ENCODE peak calls at places on chromosomes 2 and 18, in seven cellular contexts. P, S, Y, L, D, G and X are unnamed samples.

GRCh38 chr2:158539176-158539895 is 82.6 kb downstream of the PKP4 start:
- DNase-seq in D (no peak), G (no peak), Y (no peak), S (no peak), L (no peak), P (no peak), X (peak; percentile 85)

GRCh38 chr2:129192117-129192516 is 787.3 kb upstream of the RAB6C start:
- DNase-seq in Y (no peak), P (no peak), S (no peak), D (no peak), G (peak; percentile 37), L (no peak), X (peak; percentile 5)

GRCh38 chr18:62616331-62616805 is 93.5 kb downstream of the ZCCHC2 start:
- DNase-seq in P (no peak), L (no peak), S (no peak), D (no peak), Y (peak; percentile 77), G (no peak), X (no peak)

GRCh38 chr2:119482481-119483394 is 41.5 kb downstream of the SCTR start:
- DNase-seq in L (no peak), P (peak; percentile 75), S (peak; percentile 14), D (no peak), G (no peak), Y (no peak), X (no peak)

GRCh38 chr2:208346756-208347155 is 59.8 kb upstream of the PTH2R start:
- DNase-seq in L (no peak), G (no peak), P (no peak), S (no peak), Y (no peak), D (no peak), X (no peak)

GRCh38 chr2:54456526-54457325 is 599 bp downstream of the SPTBN1 start:
- DNase-seq in G (peak; percentile 59), P (peak; percentile 72), S (peak; percentile 50), Y (peak; percentile 73), D (peak; percentile 22), L (no peak), X (peak; percentile 76)

GRCh38 chr2:181241366-181241765 is 215.8 kb upstream of the ITGA4 start:
- DNase-seq in S (no peak), P (no peak), G (no peak), L (no peak), Y (no peak), D (no peak), X (no peak)

GRCh38 chr2:40103163-40103562 is 324.1 kb upstream of the THUMPD2 start:
- DNase-seq in G (no peak), Y (no peak), S (no peak), P (no peak), L (no peak), D (no peak), X (no peak)

GRCh38 chr2:240960309-240960962 is 38.0 kb upstream of the SNED1 start:
- DNase-seq in Y (peak; percentile 68), D (no peak), G (no peak), P (peak; percentile 70), L (peak; percentile 64), S (peak; percentile 78), X (peak; percentile 89)

GRCh38 chr18:41972067-41973000 is 17.3 kb downstream of the PIK3C3 start:
- DNase-seq in P (no peak), L (no peak), G (no peak), Y (no peak), D (no peak), S (no peak), X (peak; percentile 5)

GRCh38 chr2:148987286-148987685 is 51.2 kb upstream of the LYPD6B start:
- DNase-seq in P (no peak), S (no peak), Y (no peak), D (no peak), L (no peak), G (no peak), X (no peak)

GRCh38 chr2:123162400-123163016 is 862.6 kb upstream of the CNTNAP5 start:
- DNase-seq in L (no peak), P (no peak), S (no peak), D (no peak), Y (no peak), G (no peak), X (no peak)

GRCh38 chr2:238060096-238060541 is 682 bp upstream of the SCLY start:
- DNase-seq in S (no peak), D (no peak), G (peak; percentile 55), P (no peak), Y (no peak), L (no peak), X (no peak)

GRCh38 chr2:211216221-211216620 is 659.8 kb downstream of the CPS1 start:
- DNase-seq in D (no peak), G (peak; percentile 53), P (no peak), S (no peak), L (no peak), Y (no peak), X (peak; percentile 38)

GRCh38 chr2:230319211-230319862 is 7.7 kb upstream of the SP140L start:
- DNase-seq in S (no peak), D (no peak), P (no peak), Y (no peak), G (no peak), L (no peak), X (no peak)

GRCh38 chr2:229660951-229661350 is 53.4 kb downstream of the DNER start:
- DNase-seq in S (no peak), P (no peak), L (no peak), D (no peak), Y (no peak), G (peak; percentile 5), X (no peak)

GRCh38 chr2:33839791-33840190 is 240.7 kb upstream of the FAM98A start:
- DNase-seq in G (no peak), Y (no peak), S (no peak), P (no peak), D (no peak), L (no peak), X (no peak)

GRCh38 chr2:168457177-168457905 is 1.3 kb downstream of the CERS6 start:
- DNase-seq in P (no peak), Y (no peak), L (no peak), S (no peak), D (no peak), G (no peak), X (peak; percentile 13)

GRCh38 chr2:84022810-84023431 is 436.2 kb downstream of the SUCLG1 start:
- DNase-seq in S (peak; percentile 32), L (no peak), D (peak; percentile 60), Y (no peak), G (peak; percentile 85), P (no peak), X (peak; percentile 82)

GRCh38 chr2:197028230-197028629 is 101.7 kb upstream of the PGAP1 start:
- DNase-seq in P (no peak), S (no peak), D (no peak), L (no peak), G (peak; percentile 69), Y (no peak), X (peak; percentile 53)

GRCh38 chr2:60439219-60439974 is 114.1 kb downstream of the BCL11A start:
- DNase-seq in L (peak; percentile 72), D (peak; percentile 24), Y (peak; percentile 69), S (peak; percentile 26), P (no peak), G (no peak), X (peak; percentile 50)

GRCh38 chr2:68975844-68976243 is 1.4 kb downstream of the GKN1 start:
- DNase-seq in D (no peak), Y (no peak), P (no peak), L (no peak), G (no peak), S (no peak), X (no peak)

GRCh38 chr2:68974946-68975665 is 670 bp downstream of the GKN1 start:
- DNase-seq in G (no peak), P (no peak), L (no peak), S (no peak), Y (no peak), D (no peak), X (no peak)

GRCh38 chr2:68974251-68974650 is at the start of gene GKN1:
- DNase-seq in G (no peak), P (no peak), D (no peak), Y (no peak), S (no peak), L (no peak), X (no peak)

GRCh38 chr2:68970566-68970965 is 3.9 kb upstream of the GKN1 start:
- DNase-seq in G (no peak), L (no peak), Y (no peak), S (no peak), D (no peak), P (no peak), X (no peak)

GRCh38 chr2:68971591-68972231 is 2.7 kb upstream of the GKN1 start:
- DNase-seq in G (peak; percentile 58), S (no peak), L (no peak), P (no peak), Y (no peak), D (no peak), X (peak; percentile 78)
- H3K4me3 ChIP-seq in G (no peak overlapping the region), S (no peak overlapping the region), L (no peak overlapping the region), P (no peak overlapping the region), Y (no peak overlapping the region), D (no peak overlapping the region), X (no peak overlapping the region)

DNA sequence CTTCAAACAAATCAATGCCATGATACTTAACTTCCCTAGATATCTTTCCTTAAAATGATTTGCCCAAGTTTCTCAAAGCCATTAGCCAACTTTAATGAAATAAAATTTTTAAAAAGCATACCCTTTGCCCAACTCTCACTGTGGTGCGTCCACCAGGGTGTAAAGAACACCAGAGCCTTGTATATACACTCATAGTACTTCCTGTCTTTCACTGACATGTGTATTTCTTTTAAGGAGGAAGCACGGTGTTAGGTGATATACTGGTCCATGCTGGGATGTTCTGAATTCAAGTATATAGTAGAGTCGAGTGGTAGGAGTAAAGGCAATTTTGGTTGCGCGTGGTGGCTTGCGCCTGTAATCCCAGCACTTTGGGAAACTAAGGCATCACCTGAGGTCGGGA is 22.7 kb downstream of the AAK1 start:
- DNase-seq in Y (no peak), P (no peak), S (no peak), L (no peak), D (no peak), G (no peak), X (no peak)
- H3K4me1 ChIP-seq in Y (peaks cover 49% of the 10 kb centered on the region), P (peaks cover 52% of the 10 kb centered on the region), S (peaks cover 73% of the 10 kb centered on the region), L (peaks cover 37% of the 10 kb centered on the region), D (peaks cover 35% of the 10 kb centered on the region), G (peaks cover 5% of the 10 kb centered on the region), X (peaks cover 4% of the 10 kb centered on the region)

DNA sequence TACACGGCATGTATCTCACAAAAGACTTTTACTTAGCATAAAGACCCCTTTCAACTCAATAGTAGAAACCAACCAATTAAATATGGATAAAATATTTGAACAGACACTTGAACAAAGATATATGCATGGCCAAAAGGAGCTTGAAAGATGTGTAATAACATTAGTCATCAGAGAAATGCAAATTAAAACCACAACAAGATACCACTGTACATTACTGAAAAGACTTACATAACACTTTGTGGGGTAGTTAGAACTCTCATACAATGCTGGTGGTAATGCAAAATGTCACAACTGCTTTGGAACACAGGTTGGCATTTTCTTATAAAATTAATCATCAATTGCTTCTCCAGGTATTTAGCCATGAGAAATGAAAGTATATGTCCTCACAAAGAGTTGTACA is 60.7 kb downstream of the TTC27 start:
- DNase-seq in G (no peak), Y (no peak), P (no peak), S (no peak), L (no peak), D (no peak), X (no peak)
- H3K36me3 ChIP-seq in G (no peaks in the 10 kb centered on the region), Y (no peaks in the 10 kb centered on the region), P (no peaks in the 10 kb centered on the region), S (no peaks in the 10 kb centered on the region), L (no peaks in the 10 kb centered on the region), D (peaks cover 20% of the 10 kb centered on the region), X (peaks cover 3% of the 10 kb centered on the region)

DNA sequence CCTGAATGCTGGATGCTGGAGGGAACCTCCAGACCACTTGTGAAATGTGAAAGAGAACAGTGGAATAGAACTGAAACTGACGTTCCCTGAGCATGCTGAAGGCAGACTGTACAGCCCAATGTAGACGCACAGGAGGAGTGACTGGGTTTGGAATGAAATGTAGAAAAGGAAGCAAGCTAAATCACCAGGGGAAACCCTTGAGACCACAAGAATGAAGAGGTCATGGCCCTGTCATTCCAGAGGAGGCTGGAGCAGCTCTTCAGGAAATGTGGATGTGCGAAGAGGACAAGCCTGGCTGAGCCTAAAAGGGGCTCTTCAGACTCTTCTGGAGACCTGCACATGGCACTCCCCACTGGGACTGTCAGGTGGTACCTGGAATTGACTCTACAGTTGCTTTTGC is 118.5 kb upstream of the ALPP start:
- DNase-seq in S (no peak), G (no peak), L (no peak), Y (peak; percentile 15), P (no peak), D (no peak), X (peak; percentile 75)
- H3K4me3 ChIP-seq in S (no peak overlapping the region), G (no peak overlapping the region), L (no peak overlapping the region), Y (no peak overlapping the region), P (no peak overlapping the region), D (no peak overlapping the region), X (no peak overlapping the region)